ENCODE peak calls at places on chromosome 10, in seven cellular contexts. S, W, M, R, Z, Y and L are unnamed samples.

GRCh38 chr10:62853710-62854109 is 37.5 kb upstream of the EGR2 start:
- DNase-seq in S (no peak), W (no peak), M (no peak), R (no peak), Z (no peak), Y (no peak), L (no peak)

GRCh38 chr10:42646692-42647640 is 8.6 kb upstream of the ZNF33B start:
- DNase-seq in S (no peak), W (peak), M (no peak), R (no peak), Z (peak), Y (no peak), L (no peak)

GRCh38 chr10:103657061-103657591 is 163.6 kb downstream of the NEURL1 start:
- DNase-seq in S (no peak), W (no peak), M (no peak), R (no peak), Z (no peak), Y (no peak), L (no peak)

GRCh38 chr10:132697568-132698200 is 88.3 kb downstream of the NKX6-2 start:
- DNase-seq in S (no peak), W (no peak), M (no peak), R (no peak), Z (no peak), Y (no peak), L (no peak)

GRCh38 chr10:131775444-131775832 is 125.4 kb upstream of the PPP2R2D start:
- DNase-seq in S (no peak), W (peak), M (no peak), R (no peak), Z (no peak), Y (no peak), L (no peak)

GRCh38 chr10:100085596-100085995 is 3.9 kb upstream of the CPN1 start:
- DNase-seq in S (no peak), W (no peak), M (no peak), R (no peak), Z (no peak), Y (no peak), L (no peak)

GRCh38 chr10:86188796-86189558 is 177.6 kb downstream of the GRID1 start:
- DNase-seq in S (no peak), W (peak), M (no peak), R (no peak), Z (no peak), Y (no peak), L (no peak)

GRCh38 chr10:104327745-104328635 is 10.3 kb downstream of the ITPRIP start:
- DNase-seq in S (peak), W (no peak), M (peak), R (no peak), Z (no peak), Y (peak), L (peak)

GRCh38 chr10:73953665-73954064 is 42.7 kb downstream of the PLAU start:
- DNase-seq in S (peak), W (no peak), M (no peak), R (no peak), Z (no peak), Y (no peak), L (no peak)

GRCh38 chr10:22753786-22754185 is 39.4 kb upstream of the PIP4K2A start:
- DNase-seq in S (no peak), W (no peak), M (no peak), R (no peak), Z (no peak), Y (no peak), L (no peak)

GRCh38 chr10:102040305-102040704 is 15.7 kb downstream of the ARMH3 start:
- DNase-seq in S (no peak), W (no peak), M (no peak), R (no peak), Z (no peak), Y (no peak), L (no peak)

GRCh38 chr10:114703377-114704125 is 45.5 kb upstream of the ABLIM1 start:
- DNase-seq in S (no peak), W (no peak), M (no peak), R (no peak), Z (no peak), Y (no peak), L (no peak)

GRCh38 chr10:129993621-129994020 is 29.5 kb upstream of the EBF3 start:
- DNase-seq in S (peak), W (no peak), M (no peak), R (no peak), Z (no peak), Y (no peak), L (no peak)

GRCh38 chr10:62826275-62826674 is 10.1 kb upstream of the EGR2 start:
- DNase-seq in S (no peak), W (no peak), M (no peak), R (no peak), Z (no peak), Y (no peak), L (no peak)

GRCh38 chr10:123742751-123743440 is 76.7 kb downstream of the GPR26 start:
- DNase-seq in S (no peak), W (no peak), M (no peak), R (no peak), Z (no peak), Y (no peak), L (no peak)

GRCh38 chr10:53997953-53998352 is 803.1 kb downstream of the PCDH15 start:
- DNase-seq in S (no peak), W (no peak), M (no peak), R (no peak), Z (no peak), Y (no peak), L (no peak)

GRCh38 chr10:122458693-122459092 is 2.7 kb upstream of the HTRA1 start:
- DNase-seq in S (no peak), W (no peak), M (no peak), R (no peak), Z (no peak), Y (no peak), L (no peak)

GRCh38 chr10:79449181-79450146 is 4.0 kb upstream of the ZCCHC24 start:
- DNase-seq in S (no peak), W (peak), M (no peak), R (no peak), Z (no peak), Y (no peak), L (no peak)

GRCh38 chr10:132946806-132947530 is 4.6 kb upstream of the CFAP46 start:
- DNase-seq in S (no peak), W (no peak), M (no peak), R (no peak), Z (no peak), Y (no peak), L (no peak)

GRCh38 chr10:124079864-124080263 is 13.5 kb downstream of the CHST15 start:
- DNase-seq in S (no peak), W (no peak), M (no peak), R (no peak), Z (no peak), Y (no peak), L (no peak)

GRCh38 chr10:79339266-79339665 is 8.0 kb upstream of the PPIF start:
- DNase-seq in S (no peak), W (no peak), M (no peak), R (no peak), Z (no peak), Y (no peak), L (no peak)

GRCh38 chr10:51321300-51321699 is 247.0 kb downstream of the PRKG1 start:
- DNase-seq in S (no peak), W (no peak), M (no peak), R (no peak), Z (no peak), Y (no peak), L (no peak)

GRCh38 chr10:28822719-28823464 is 145.6 kb downstream of the BAMBI start:
- DNase-seq in S (no peak), W (no peak), M (no peak), R (no peak), Z (no peak), Y (no peak), L (no peak)

GRCh38 chr10:63554666-63555065 is 33.5 kb downstream of the REEP3 start:
- DNase-seq in S (peak), W (no peak), M (no peak), R (no peak), Z (peak), Y (peak), L (peak)

GRCh38 chr10:12635127-12635541 is 285.8 kb downstream of the CAMK1D start:
- DNase-seq in S (peak), W (no peak), M (no peak), R (peak), Z (no peak), Y (no peak), L (no peak)

GRCh38 chr10:110699859-110700468 is 55.8 kb downstream of the RBM20 start:
- DNase-seq in S (no peak), W (no peak), M (no peak), R (no peak), Z (no peak), Y (no peak), L (no peak)

GRCh38 chr10:98260350-98260749 is 7.6 kb downstream of the LOXL4 start:
- DNase-seq in S (no peak), W (no peak), M (no peak), R (no peak), Z (no peak), Y (no peak), L (no peak)

GRCh38 chr10:38146579-38147333 is 52.6 kb downstream of the ZNF37A start:
- DNase-seq in S (no peak), W (no peak), M (no peak), R (no peak), Z (no peak), Y (no peak), L (no peak)

GRCh38 chr10:5551531-5552375 is 27.0 kb downstream of the CALML3 start:
- DNase-seq in S (peak), W (no peak), M (no peak), R (peak), Z (peak), Y (no peak), L (no peak)